ENCODE peak calls at places on chromosomes 5 and 9, in four cellular contexts. X is astrocyte of the spinal cord, C is tibial artery, V is spleen. M is an unnamed sample.

GRCh38 chr9:97908736-97909135 is 13.6 kb downstream of the TRMO start:
- DNase-seq in C (no peak), X (no peak), V (no peak), M (no peak)

GRCh38 chr9:113181165-113181564 is 30.4 kb downstream of the SLC31A2 start:
- DNase-seq in V (no peak), C (no peak), X (no peak), M (no peak)

GRCh38 chr9:90953200-90953599 is 151.6 kb downstream of the SYK start:
- DNase-seq in V (no peak), C (no peak), X (no peak), M (no peak)

GRCh38 chr5:171897231-171897630 is 109.2 kb downstream of the FBXW11 start:
- DNase-seq in V (no peak), X (no peak), C (no peak), M (no peak)

GRCh38 chr5:88695232-88695631 is 187.8 kb downstream of the MEF2C start:
- DNase-seq in X (no peak), C (no peak), V (no peak), M (no peak)

GRCh38 chr5:126015244-126016054 is 407.8 kb upstream of the GRAMD2B start:
- DNase-seq in C (no peak), V (no peak), X (peak; percentile 84), M (no peak)

GRCh38 chr9:22084336-22085035 is 75.4 kb upstream of the CDKN2B start:
- DNase-seq in C (no peak), V (no peak), X (peak; percentile 95), M (no peak)

GRCh38 chr9:110426052-110426709 is 88.5 kb upstream of the TXNDC8 start:
- DNase-seq in X (peak; percentile 51), V (no peak), C (no peak), M (no peak)

GRCh38 chr5:119255571-119256356 is 100.1 kb upstream of the TNFAIP8 start:
- DNase-seq in C (no peak), V (no peak), X (no peak), M (no peak)
- TF ChIP-seq CTCF in C (no peak), V (no peak), X (peak; percentile 12), M (peak; percentile 18)

GRCh38 chr5:147887026-147887627 is 8.6 kb downstream of the SCGB3A2 start:
- DNase-seq in X (peak; percentile 55), V (no peak), C (no peak), M (no peak)
- TF ChIP-seq CTCF in X (peak; percentile 68), V (no peak), C (peak; percentile 52), M (peak; percentile 67)

GRCh38 chr5:135177591-135177990 is 143.6 kb upstream of the PITX1 start:
- DNase-seq in C (no peak), X (no peak), V (no peak), M (no peak)

GRCh38 chr5:135176991-135177390 is 143.0 kb upstream of the PITX1 start:
- DNase-seq in X (no peak), V (no peak), C (no peak), M (no peak)

GRCh38 chr5:135178476-135179155 is 144.6 kb upstream of the PITX1 start:
- DNase-seq in V (no peak), C (no peak), X (no peak), M (no peak)

GRCh38 chr5:135181653-135182052 is 147.6 kb upstream of the PITX1 start:
- DNase-seq in V (no peak), X (no peak), C (no peak), M (no peak)

GRCh38 chr5:135179308-135179980 is 145.4 kb upstream of the PITX1 start:
- DNase-seq in C (no peak), X (no peak), V (no peak), M (no peak)
- TF ChIP-seq CTCF in C (no peak), X (peak; percentile 4), V (no peak), M (no peak)

GRCh38 chr5:136891601-136892000 is 526.3 kb upstream of the TRPC7 start:
- DNase-seq in X (no peak), V (no peak), C (no peak), M (no peak)

GRCh38 chr5:136892026-136892425 is 526.7 kb upstream of the TRPC7 start:
- DNase-seq in C (no peak), V (no peak), X (no peak), M (no peak)

GRCh38 chr5:136886623-136887022 is 521.3 kb upstream of the TRPC7 start:
- DNase-seq in X (no peak), C (no peak), V (no peak), M (no peak)

GRCh38 chr5:136890431-136891148 is 525.2 kb upstream of the TRPC7 start:
- DNase-seq in V (no peak), C (no peak), X (no peak), M (no peak)

DNA sequence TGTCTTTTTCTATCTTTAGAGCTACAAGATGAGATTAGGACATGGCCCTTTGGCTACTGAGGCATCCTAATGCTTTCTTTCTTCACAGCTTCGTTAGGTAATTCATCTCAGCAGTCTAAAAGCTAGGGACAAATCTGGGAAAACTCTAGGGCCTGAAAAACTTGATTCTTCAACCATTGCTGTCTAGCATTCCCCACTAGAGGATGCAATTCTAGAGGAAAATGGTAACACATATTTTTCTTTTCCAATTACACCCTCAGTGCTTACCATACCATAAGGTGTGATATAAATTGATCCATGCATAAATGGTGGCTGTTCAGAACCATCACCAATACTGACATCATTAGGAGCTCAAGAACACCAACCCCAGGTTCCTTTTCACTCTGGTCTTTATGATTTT is 525.8 kb upstream of the TRPC7 start:
- DNase-seq in X (no peak), C (no peak), V (no peak), M (no peak)
- TF ChIP-seq CTCF in X (no peak), C (no peak), V (no peak), M (no peak)

DNA sequence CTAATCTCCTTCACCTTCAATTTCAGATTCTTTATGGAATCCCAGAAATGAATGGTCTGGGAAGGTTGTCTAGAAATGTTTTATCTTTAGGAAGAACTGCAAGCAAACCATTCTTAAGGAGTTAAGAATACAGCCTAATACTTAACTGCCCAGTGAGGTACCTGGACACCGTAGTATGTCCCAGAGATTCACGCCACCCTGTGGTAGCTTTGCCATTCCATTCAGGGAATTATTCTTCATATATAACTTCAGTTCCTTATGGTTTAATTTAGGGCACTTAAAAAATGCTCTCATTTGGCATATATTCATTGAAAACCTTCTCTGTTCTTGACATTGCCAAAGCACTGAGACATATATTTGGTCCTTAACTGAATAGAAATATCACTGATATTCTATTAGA is 49.7 kb downstream of the ACTBL2 start:
- DNase-seq in X (no peak), V (no peak), C (no peak), M (no peak)
- TF ChIP-seq CTCF in X (no peak), V (no peak), C (no peak), M (peak; percentile 15)

GRCh38 chr9:36992501-36993316 is 41.4 kb downstream of the PAX5 start:
- DNase-seq in C (no peak), X (no peak), V (no peak), M (no peak)

GRCh38 chr9:36988848-36989247 is 45.2 kb downstream of the PAX5 start:
- DNase-seq in C (no peak), V (no peak), X (no peak), M (no peak)

GRCh38 chr9:36993933-36994764 is 39.9 kb downstream of the PAX5 start:
- DNase-seq in V (peak; percentile 94), C (no peak), X (no peak), M (no peak)

GRCh38 chr9:36987891-36988290 is 46.2 kb downstream of the PAX5 start:
- DNase-seq in V (no peak), X (no peak), C (no peak), M (no peak)

DNA sequence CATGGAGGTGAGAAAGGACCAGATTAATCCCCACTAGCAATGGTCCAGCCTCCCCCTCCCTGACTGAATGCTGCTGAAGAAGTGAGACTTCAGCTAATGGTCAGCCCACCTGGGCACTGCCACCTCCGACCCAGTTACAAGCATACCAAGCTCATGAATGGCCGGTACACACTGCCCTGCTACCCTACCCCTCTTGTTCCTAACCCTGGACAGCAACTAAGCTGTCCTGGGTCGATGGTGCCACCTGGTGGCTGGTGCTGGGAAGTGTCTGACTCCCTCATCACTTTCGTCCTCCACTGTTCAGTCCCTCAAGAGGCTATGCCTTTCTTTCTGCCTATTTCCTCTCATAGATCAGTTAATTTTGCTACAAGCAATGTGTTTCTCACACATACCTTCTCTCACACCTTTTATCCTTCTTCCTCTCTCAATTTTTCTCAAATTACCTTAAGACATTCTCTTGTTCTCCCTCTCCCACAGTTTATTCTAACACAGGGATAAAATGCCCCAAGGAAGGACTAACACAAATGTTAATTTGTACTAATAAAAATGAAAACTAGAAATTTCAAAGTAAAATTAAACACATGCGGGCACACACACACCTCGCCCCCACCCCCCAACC is 42.4 kb downstream of the PAX5 start:
- DNase-seq in X (peak; percentile 5), V (no peak), C (no peak), M (peak; percentile 86)
- TF ChIP-seq CTCF in X (peak; percentile 64), V (no peak), C (no peak), M (peak; percentile 56)

DNA sequence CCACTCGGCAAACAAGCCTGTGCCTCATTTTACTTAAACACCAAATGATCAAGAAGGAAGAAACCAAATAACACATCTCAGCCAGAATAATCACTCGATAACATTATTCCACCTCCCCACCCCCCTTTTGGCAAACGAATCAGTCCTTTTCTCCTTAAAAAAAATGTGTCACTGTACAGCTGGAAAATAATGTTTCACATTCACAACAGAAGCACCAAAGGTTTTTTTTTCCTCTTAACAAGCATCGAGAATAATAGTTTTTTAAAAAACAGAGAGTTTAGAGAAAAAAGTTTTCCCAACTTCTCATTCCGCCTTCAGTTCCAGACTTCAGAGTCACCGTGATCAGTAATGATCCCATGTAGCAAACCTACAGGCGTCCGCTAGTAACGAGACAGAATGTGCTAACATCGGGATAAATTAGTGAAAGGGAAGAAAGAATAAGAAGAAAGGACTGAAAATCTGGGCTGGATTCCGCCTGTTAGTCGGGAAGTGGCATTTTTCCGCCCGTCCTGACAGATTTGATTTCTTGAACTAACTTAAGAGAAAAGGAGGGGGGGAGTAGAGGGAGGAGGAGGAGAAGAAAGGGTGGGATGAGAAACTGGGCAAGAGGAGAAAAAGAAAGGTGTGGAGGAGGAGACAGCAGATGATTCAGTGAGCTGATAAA is at the start of gene ZNF608:
- DNase-seq in X (peak; percentile 91), V (no peak), C (peak; percentile 24), M (no peak)
- TF ChIP-seq CTCF in X (no peak), V (no peak), C (no peak), M (no peak)

M was measured in D721Med.